ENCODE peak calls at places on chromosomes 11 and 22, in six cellular contexts. H is K562, U is H1, F is HepG2, N is GM12878, O is SK-N-SH. E is an unnamed sample.

GRCh38 chr11:40867991-40868685 is 591.3 kb downstream of the LRRC4C start:
- DNase-seq in F (no peak), N (no peak), H (no peak), U (no peak), O (no peak), E (no peak)

GRCh38 chr11:7467652-7468051 is 17.7 kb upstream of the OLFML1 start:
- DNase-seq in N (peak), H (no peak), F (no peak), U (no peak), O (no peak), E (no peak)

GRCh38 chr11:69004411-69005182 is 8.4 kb downstream of the MRGPRF start:
- DNase-seq in F (no peak), U (no peak), O (peak), H (no peak), N (no peak), E (no peak)

GRCh38 chr22:28183078-28183870 is 264.2 kb upstream of the PITPNB start:
- DNase-seq in U (no peak), F (no peak), H (peak), O (no peak), N (no peak), E (no peak)

GRCh38 chr22:41857160-41857859 is 24.4 kb downstream of the SREBF2 start:
- DNase-seq in F (peak), H (peak), O (peak), N (peak), U (peak), E (peak)

GRCh38 chr22:27620367-27621154 is 181.0 kb downstream of the MN1 start:
- DNase-seq in N (no peak), F (no peak), H (no peak), U (no peak), O (peak), E (no peak)

GRCh38 chr11:78061921-78062311 is 1.7 kb upstream of the THRSP start:
- DNase-seq in N (no peak), O (no peak), H (peak), F (peak), U (no peak), E (no peak)

GRCh38 chr22:19872779-19873137 is 18.1 kb upstream of the GNB1L start:
- DNase-seq in N (no peak), U (no peak), F (no peak), H (no peak), O (no peak), E (no peak)

GRCh38 chr11:2092956-2093412 is 46.2 kb downstream of the IGF2 start:
- DNase-seq in N (no peak), F (no peak), O (peak), U (no peak), H (no peak), E (no peak)

GRCh38 chr11:2264366-2265011 is 5.9 kb downstream of the ASCL2 start:
- DNase-seq in N (no peak), U (no peak), F (no peak), H (no peak), O (no peak), E (no peak)

DNA sequence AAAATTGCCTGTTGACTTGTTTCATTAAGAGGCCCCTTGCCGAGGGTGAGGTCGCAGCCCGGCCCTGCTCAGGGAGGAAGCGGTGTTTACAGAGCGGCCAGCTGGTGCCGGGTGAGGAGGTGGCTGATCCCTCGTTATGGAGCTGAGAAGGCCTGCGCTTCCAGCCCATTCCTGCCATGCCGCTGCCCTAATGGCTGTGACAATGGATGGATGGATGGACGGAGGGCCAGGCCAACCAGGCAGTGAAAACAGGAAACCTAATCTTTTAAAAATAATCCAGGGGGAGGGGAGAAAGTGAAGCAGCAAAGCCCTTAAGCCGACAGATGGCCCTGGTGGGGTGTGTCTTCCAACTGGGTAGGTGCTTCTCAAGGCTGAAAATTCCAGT is 38.5 kb downstream of the BCR start:
- DNase-seq in N (no peak), F (peak), H (peak), U (no peak), O (peak), E (no peak)
- TF ChIP-seq YY1 in N (no peak), F (no peak), H (no peak), U (no peak), O (no peak), E (no peak)

GRCh38 chr11:34757026-34757451 is 136.1 kb downstream of the EHF start:
- DNase-seq in O (no peak), F (no peak), U (no peak), H (no peak), N (no peak), E (no peak)
- TF ChIP-seq SIN3A in O (no peak), F (no peak), U (no peak), H (no peak), N (no peak), E (no peak)

DNA sequence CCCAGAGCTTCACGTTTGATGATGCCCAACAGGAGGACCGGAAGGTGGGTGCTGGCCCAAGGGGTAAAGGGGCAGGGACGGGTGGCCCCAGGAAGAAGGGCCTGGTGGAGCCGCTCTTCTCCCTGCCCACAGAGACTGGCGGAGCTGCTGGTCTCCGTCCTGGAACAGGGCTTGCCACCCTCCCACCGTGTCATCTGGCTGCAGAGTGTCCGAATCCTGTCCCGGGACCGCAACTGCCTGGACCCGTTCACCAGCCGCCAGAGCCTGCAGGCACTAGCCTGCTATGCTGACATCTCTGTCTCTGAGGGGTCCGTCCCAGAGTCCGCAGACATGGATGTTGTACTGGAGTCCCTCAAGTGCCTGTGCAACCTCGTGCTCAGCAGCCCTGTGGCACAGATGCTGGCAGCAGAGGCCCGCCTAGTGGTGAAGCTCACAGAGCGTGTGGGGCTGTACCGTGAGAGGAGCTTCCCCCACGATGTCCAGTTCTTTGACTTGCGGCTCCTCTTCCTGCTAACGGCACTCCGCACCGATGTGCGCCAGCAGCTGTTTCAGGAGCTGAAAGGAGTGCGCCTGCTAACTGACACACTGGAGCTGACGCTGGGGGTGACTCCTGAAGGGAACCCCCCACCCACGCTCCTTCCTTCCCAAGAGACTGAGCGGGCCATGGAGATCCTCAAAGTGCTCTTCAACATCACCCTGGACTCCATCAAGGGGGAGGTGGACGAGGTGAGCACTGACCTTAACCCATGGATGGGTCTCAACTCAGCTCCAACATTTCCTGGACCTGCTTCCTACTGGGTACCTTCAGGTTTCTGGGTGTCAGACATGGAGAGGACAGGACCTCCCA is 2.0 kb downstream of the RIC8A start:
- DNase-seq in U (no peak), F (no peak), H (no peak), N (no peak), O (no peak), E (no peak)
- TF ChIP-seq YY1 in U (no peak), F (no peak), H (no peak), N (no peak), O (no peak), E (no peak)

GRCh38 chr22:37983860-37984791 is at the start of gene SOX10:
- DNase-seq in U (no peak), N (no peak), O (no peak), F (no peak), H (no peak), E (no peak)
- TF ChIP-seq SIN3A in U (peak), N (no peak), O (no peak), F (no peak), H (no peak), E (no peak)

GRCh38 chr11:86664930-86665329 is 7.5 kb downstream of the ME3 start:
- DNase-seq in U (no peak), F (no peak), N (no peak), H (no peak), O (no peak), E (no peak)
- TF ChIP-seq YY1 in U (no peak), F (no peak), N (no peak), H (no peak), O (no peak), E (no peak)

DNA sequence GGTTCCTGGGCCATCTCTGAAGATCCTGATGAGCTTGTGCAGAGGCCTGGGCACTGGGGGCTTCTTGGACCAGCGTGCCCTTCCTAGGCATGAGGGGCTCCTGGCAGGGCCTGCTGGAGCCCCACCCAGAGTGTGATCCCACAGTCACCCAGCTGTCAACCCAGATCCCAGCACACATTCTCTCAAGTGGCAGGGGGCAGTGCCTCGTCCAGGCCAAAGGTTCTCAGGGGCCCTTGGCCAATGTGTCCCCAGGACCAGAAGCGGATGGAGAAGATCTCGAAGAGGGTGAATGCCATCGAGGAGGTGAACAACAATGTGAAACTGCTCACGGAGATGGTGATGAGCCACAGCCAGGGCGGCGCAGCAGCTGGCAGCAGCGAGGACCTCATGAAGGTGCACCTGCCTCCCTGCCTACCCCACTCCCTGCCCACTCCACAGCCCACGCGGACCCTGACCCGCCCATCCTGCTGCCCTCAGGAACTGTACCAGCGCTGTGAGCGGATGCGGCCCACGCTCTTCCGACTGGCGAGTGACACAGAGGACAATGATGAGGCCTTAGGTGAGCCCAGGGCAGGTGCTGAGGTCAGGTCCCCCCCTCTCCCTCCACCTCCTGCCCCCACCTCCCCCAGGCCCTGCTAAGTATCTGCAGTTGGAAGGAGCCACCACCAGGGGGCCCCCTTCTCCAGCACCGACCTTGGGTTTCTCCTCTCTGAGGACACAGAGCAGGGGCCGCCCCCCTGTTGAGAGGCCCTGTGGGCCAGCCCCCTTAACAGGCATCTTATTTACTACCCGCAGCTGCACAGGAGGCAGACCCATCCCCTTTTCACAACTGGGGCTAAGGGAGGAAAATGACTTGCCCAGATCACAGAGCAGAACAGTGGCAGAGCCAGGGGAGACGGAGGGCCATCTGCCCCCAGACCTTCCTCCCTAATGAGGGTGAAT is 14.7 kb downstream of the GGA1 start:
- DNase-seq in O (peak), U (no peak), N (no peak), F (peak), H (peak), E (no peak)
- TF ChIP-seq SIN3A in O (no peak), U (peak), N (no peak), F (no peak), H (no peak), E (no peak)

DNA sequence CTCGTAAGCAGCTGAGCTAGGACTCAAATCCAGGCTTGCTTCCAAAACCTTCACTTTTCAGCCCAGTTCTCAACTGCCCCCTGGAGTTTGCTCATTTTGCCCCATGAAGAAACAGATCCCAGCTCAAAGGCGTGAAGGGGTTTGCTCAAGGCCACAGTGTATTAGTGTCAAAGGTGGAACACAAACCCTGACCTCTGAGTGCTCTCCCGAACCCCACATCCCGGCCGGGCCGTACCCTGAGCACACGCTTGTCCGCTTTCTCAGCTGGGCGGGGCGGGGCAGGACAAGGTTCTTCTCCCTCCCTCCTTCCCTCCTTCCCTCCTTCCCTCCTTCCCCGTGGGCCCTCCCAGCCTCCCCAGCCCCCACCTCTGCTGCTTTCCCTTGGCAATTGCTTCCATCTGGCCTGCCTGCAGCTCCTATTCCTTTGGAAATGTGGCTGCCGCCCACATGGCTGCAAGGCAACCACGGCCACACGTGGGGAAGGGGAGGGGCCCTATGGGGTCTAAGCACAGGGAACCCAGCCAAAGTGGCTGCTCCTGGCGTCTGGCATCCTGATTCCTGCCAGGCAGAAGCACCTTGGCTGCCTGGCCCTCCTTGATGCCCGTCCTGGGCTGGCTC is 4.1 kb downstream of the ST3GAL4 start:
- DNase-seq in O (peak), H (no peak), F (no peak), U (no peak), N (no peak), E (no peak)
- TF ChIP-seq YY1 in O (no peak), H (no peak), F (no peak), U (no peak), N (no peak), E (no peak)

E was measured in HCT116.